ENCODE peak calls at places on chromosome 2, in four cellular contexts. One of them, this sample, is unnamed.
A peak's percentile ranks its signal among the peaks of the same experiment; 100 is the strongest.

GRCh38 chr2:201972621-201973255 is 60.9 kb upstream of the FZD7 start:
- DNase-seq in T-helper 1 cell: no peak
- DNase-seq in WERI-Rb-1: no peak
- DNase-seq in NCI-H2171 treated with DMSO at 0.1 percent for 48 hours: no peak
- DNase-seq in this sample: no peak

GRCh38 chr2:206383669-206384068 is 59.7 kb upstream of the ADAM23 start:
- DNase-seq in NCI-H2171 treated with DMSO at 0.1 percent for 48 hours: no peak
- DNase-seq in T-helper 1 cell: no peak
- DNase-seq in WERI-Rb-1: no peak
- DNase-seq in this sample: no peak

GRCh38 chr2:174873457-174873856 is 109.2 kb upstream of the CHRNA1 start:
- DNase-seq in T-helper 1 cell: no peak
- DNase-seq in NCI-H2171 treated with DMSO at 0.1 percent for 48 hours: no peak
- DNase-seq in WERI-Rb-1: no peak
- DNase-seq in this sample: no peak

GRCh38 chr2:242046184-242046826 is 176.8 kb downstream of the RTP5 start:
- DNase-seq in WERI-Rb-1: no peak
- DNase-seq in T-helper 1 cell: no peak
- DNase-seq in NCI-H2171 treated with DMSO at 0.1 percent for 48 hours: no peak
- DNase-seq in this sample: no peak

GRCh38 chr2:98501896-98502295 is 57.2 kb downstream of the INPP4A start:
- DNase-seq in NCI-H2171 treated with DMSO at 0.1 percent for 48 hours: no peak
- DNase-seq in T-helper 1 cell: no peak
- DNase-seq in WERI-Rb-1: no peak
- DNase-seq in this sample: no peak

GRCh38 chr2:85143463-85144082 is 10.4 kb downstream of the TCF7L1 start:
- DNase-seq in WERI-Rb-1: no peak
- DNase-seq in NCI-H2171 treated with DMSO at 0.1 percent for 48 hours: no peak
- DNase-seq in T-helper 1 cell: no peak
- DNase-seq in this sample: no peak

GRCh38 chr2:203722411-203722810 is 16.0 kb downstream of the CD28 start:
- DNase-seq in T-helper 1 cell: no peak
- DNase-seq in NCI-H2171 treated with DMSO at 0.1 percent for 48 hours: no peak
- DNase-seq in WERI-Rb-1: no peak
- DNase-seq in this sample: no peak

GRCh38 chr2:109542384-109542783 is 71.4 kb downstream of the SEPTIN10 start:
- DNase-seq in NCI-H2171 treated with DMSO at 0.1 percent for 48 hours: no peak
- DNase-seq in WERI-Rb-1: no peak
- DNase-seq in T-helper 1 cell: no peak
- DNase-seq in this sample: no peak

GRCh38 chr2:228649876-228650275 is 468.4 kb upstream of the SPHKAP start:
- DNase-seq in NCI-H2171 treated with DMSO at 0.1 percent for 48 hours: no peak
- DNase-seq in WERI-Rb-1: no peak
- DNase-seq in T-helper 1 cell: no peak
- DNase-seq in this sample: no peak

GRCh38 chr2:44560352-44560751 is 198.6 kb downstream of the CAMKMT start:
- DNase-seq in T-helper 1 cell: no peak
- DNase-seq in NCI-H2171 treated with DMSO at 0.1 percent for 48 hours: no peak
- DNase-seq in WERI-Rb-1: peak; percentile 69
- DNase-seq in this sample: no peak

GRCh38 chr2:70083344-70084156 is 3.7 kb upstream of the PCBP1 start:
- DNase-seq in WERI-Rb-1: no peak
- DNase-seq in NCI-H2171 treated with DMSO at 0.1 percent for 48 hours: no peak
- DNase-seq in T-helper 1 cell: no peak
- DNase-seq in this sample: no peak

GRCh38 chr2:9310827-9311226 is 104.2 kb downstream of the ASAP2 start:
- DNase-seq in WERI-Rb-1: no peak
- DNase-seq in NCI-H2171 treated with DMSO at 0.1 percent for 48 hours: no peak
- DNase-seq in T-helper 1 cell: no peak
- DNase-seq in this sample: no peak

GRCh38 chr2:48232351-48232750 is 297.6 kb upstream of the STON1 start:
- DNase-seq in WERI-Rb-1: no peak
- DNase-seq in T-helper 1 cell: no peak
- DNase-seq in NCI-H2171 treated with DMSO at 0.1 percent for 48 hours: no peak
- DNase-seq in this sample: no peak

GRCh38 chr2:118689456-118689855 is 158.0 kb downstream of the EN1 start:
- DNase-seq in NCI-H2171 treated with DMSO at 0.1 percent for 48 hours: no peak
- DNase-seq in T-helper 1 cell: no peak
- DNase-seq in WERI-Rb-1: no peak
- DNase-seq in this sample: no peak

GRCh38 chr2:96320326-96321229 is 4.5 kb upstream of the ITPRIPL1 start:
- DNase-seq in WERI-Rb-1: no peak
- DNase-seq in NCI-H2171 treated with DMSO at 0.1 percent for 48 hours: no peak
- DNase-seq in T-helper 1 cell: no peak
- DNase-seq in this sample: no peak

GRCh38 chr2:396903-397302 is 109.0 kb upstream of the ALKAL2 start:
- DNase-seq in T-helper 1 cell: no peak
- DNase-seq in NCI-H2171 treated with DMSO at 0.1 percent for 48 hours: no peak
- DNase-seq in WERI-Rb-1: no peak
- DNase-seq in this sample: no peak

GRCh38 chr2:8193146-8193545 is 488.7 kb upstream of the ID2 start:
- DNase-seq in T-helper 1 cell: no peak
- DNase-seq in WERI-Rb-1: no peak
- DNase-seq in NCI-H2171 treated with DMSO at 0.1 percent for 48 hours: no peak
- DNase-seq in this sample: no peak

GRCh38 chr2:168456526-168457176 is 579 bp downstream of the CERS6 start:
- DNase-seq in WERI-Rb-1: peak; percentile 62
- DNase-seq in T-helper 1 cell: peak; percentile 7
- DNase-seq in NCI-H2171 treated with DMSO at 0.1 percent for 48 hours: peak; percentile 77
- DNase-seq in this sample: peak; percentile 28

GRCh38 chr2:50221106-50221505 is 810.8 kb downstream of the NRXN1 start:
- DNase-seq in T-helper 1 cell: no peak
- DNase-seq in WERI-Rb-1: no peak
- DNase-seq in NCI-H2171 treated with DMSO at 0.1 percent for 48 hours: peak; percentile 22
- DNase-seq in this sample: no peak

GRCh38 chr2:65056215-65056989 is at the start of gene CEP68:
- DNase-seq in WERI-Rb-1: peak; percentile 99
- DNase-seq in T-helper 1 cell: peak; percentile 91
- DNase-seq in NCI-H2171 treated with DMSO at 0.1 percent for 48 hours: peak; percentile 96
- DNase-seq in this sample: peak; percentile 88

GRCh38 chr2:393711-394696 is 106.1 kb upstream of the ALKAL2 start:
- DNase-seq in T-helper 1 cell: peak; percentile 21
- DNase-seq in NCI-H2171 treated with DMSO at 0.1 percent for 48 hours: no peak
- DNase-seq in WERI-Rb-1: no peak
- DNase-seq in this sample: peak; percentile 76

GRCh38 chr2:24238158-24238557 is 63.3 kb downstream of the FAM228A start:
- DNase-seq in NCI-H2171 treated with DMSO at 0.1 percent for 48 hours: peak; percentile 48
- DNase-seq in WERI-Rb-1: no peak
- DNase-seq in T-helper 1 cell: no peak
- DNase-seq in this sample: no peak

GRCh38 chr2:110748489-110748867 is 16.1 kb downstream of the ACOXL start:
- DNase-seq in T-helper 1 cell: no peak
- DNase-seq in NCI-H2171 treated with DMSO at 0.1 percent for 48 hours: peak; percentile 97
- DNase-seq in WERI-Rb-1: no peak
- DNase-seq in this sample: peak; percentile 77

GRCh38 chr2:37774976-37775907 is 103.8 kb upstream of the CDC42EP3 start:
- DNase-seq in T-helper 1 cell: no peak
- DNase-seq in NCI-H2171 treated with DMSO at 0.1 percent for 48 hours: no peak
- DNase-seq in WERI-Rb-1: no peak
- DNase-seq in this sample: no peak

GRCh38 chr2:216713691-216714411 is 18.5 kb upstream of the IGFBP5 start:
- DNase-seq in NCI-H2171 treated with DMSO at 0.1 percent for 48 hours: peak; percentile 93
- DNase-seq in WERI-Rb-1: no peak
- DNase-seq in T-helper 1 cell: no peak
- DNase-seq in this sample: no peak

GRCh38 chr2:127887452-127888219 is 1.9 kb upstream of the AMMECR1L start:
- DNase-seq in NCI-H2171 treated with DMSO at 0.1 percent for 48 hours: no peak
- DNase-seq in WERI-Rb-1: no peak
- DNase-seq in T-helper 1 cell: no peak
- DNase-seq in this sample: no peak

GRCh38 chr2:232773815-232774214 is 2.5 kb downstream of the KCNJ13 start:
- DNase-seq in NCI-H2171 treated with DMSO at 0.1 percent for 48 hours: no peak
- DNase-seq in T-helper 1 cell: no peak
- DNase-seq in WERI-Rb-1: no peak
- DNase-seq in this sample: no peak

GRCh38 chr2:101388232-101388631 is 929 bp upstream of the CREG2 start:
- DNase-seq in NCI-H2171 treated with DMSO at 0.1 percent for 48 hours: no peak
- DNase-seq in WERI-Rb-1: no peak
- DNase-seq in T-helper 1 cell: no peak
- DNase-seq in this sample: no peak

GRCh38 chr2:1745171-1746023 is 1.1 kb upstream of the PXDN start:
- DNase-seq in NCI-H2171 treated with DMSO at 0.1 percent for 48 hours: no peak
- DNase-seq in WERI-Rb-1: no peak
- DNase-seq in T-helper 1 cell: no peak
- DNase-seq in this sample: no peak

GRCh38 chr2:68388358-68388757 is 23.3 kb downstream of the PLEK start:
- DNase-seq in T-helper 1 cell: no peak
- DNase-seq in NCI-H2171 treated with DMSO at 0.1 percent for 48 hours: no peak
- DNase-seq in WERI-Rb-1: no peak
- DNase-seq in this sample: no peak

GRCh38 chr2:60936757-60937156 is 55.4 kb downstream of the REL start:
- DNase-seq in WERI-Rb-1: no peak
- DNase-seq in NCI-H2171 treated with DMSO at 0.1 percent for 48 hours: peak; percentile 77
- DNase-seq in T-helper 1 cell: no peak
- DNase-seq in this sample: no peak

GRCh38 chr2:7011376-7012083 is 94.3 kb downstream of the RNF144A start:
- DNase-seq in NCI-H2171 treated with DMSO at 0.1 percent for 48 hours: no peak
- DNase-seq in T-helper 1 cell: no peak
- DNase-seq in WERI-Rb-1: no peak
- DNase-seq in this sample: no peak

GRCh38 chr2:163735692-163736432 is at the start of gene FIGN:
- DNase-seq in T-helper 1 cell: no peak
- DNase-seq in WERI-Rb-1: peak; percentile 74
- DNase-seq in NCI-H2171 treated with DMSO at 0.1 percent for 48 hours: peak; percentile 35
- DNase-seq in this sample: no peak

GRCh38 chr2:137254081-137254480 is 488.7 kb downstream of the THSD7B start:
- DNase-seq in WERI-Rb-1: no peak
- DNase-seq in NCI-H2171 treated with DMSO at 0.1 percent for 48 hours: no peak
- DNase-seq in T-helper 1 cell: no peak
- DNase-seq in this sample: no peak

GRCh38 chr2:192245329-192245728 is 50.6 kb upstream of the TMEFF2 start:
- DNase-seq in WERI-Rb-1: no peak
- DNase-seq in T-helper 1 cell: no peak
- DNase-seq in NCI-H2171 treated with DMSO at 0.1 percent for 48 hours: no peak
- DNase-seq in this sample: no peak

GRCh38 chr2:152036611-152037469 is 62.0 kb downstream of the CACNB4 start:
- DNase-seq in NCI-H2171 treated with DMSO at 0.1 percent for 48 hours: peak; percentile 75
- DNase-seq in T-helper 1 cell: no peak
- DNase-seq in WERI-Rb-1: peak; percentile 64
- DNase-seq in this sample: peak; percentile 17